ENCODE peak calls at places on chromosomes 16 and 17, in ten cellular contexts. One of them, this sample, is unnamed.

GRCh38 chr16:21645261-21645721 is 7.1 kb downstream of the IGSF6 start:
- DNase-seq in NCI-H345: no peak
- DNase-seq in germinal center: peak
- DNase-seq in tibial nerve: no peak
- DNase-seq in T-helper 1 cell: no peak
- DNase-seq in RWPE1: no peak
- DNase-seq in SK-N-DZ: no peak
- DNase-seq in activated naive CD4-positive, alpha-beta T cell treated with anti-CD3 and anti-CD28 coated beads for 36 hours: peak
- DNase-seq in fibroblast of the conjunctiva: no peak
- DNase-seq in choroid plexus epithelial cell: peak
- DNase-seq in this sample: peak

GRCh38 chr16:58035356-58036170 is 10.0 kb downstream of the MMP15 start:
- DNase-seq in fibroblast of the conjunctiva: no peak
- DNase-seq in tibial nerve: no peak
- DNase-seq in germinal center: no peak
- DNase-seq in T-helper 1 cell: no peak
- DNase-seq in activated naive CD4-positive, alpha-beta T cell treated with anti-CD3 and anti-CD28 coated beads for 36 hours: no peak
- DNase-seq in NCI-H345: no peak
- DNase-seq in choroid plexus epithelial cell: no peak
- DNase-seq in SK-N-DZ: peak
- DNase-seq in RWPE1: no peak
- DNase-seq in this sample: no peak

GRCh38 chr16:83624436-83625120 is 183.2 kb upstream of the HSBP1 start:
- DNase-seq in fibroblast of the conjunctiva: no peak
- DNase-seq in germinal center: no peak
- DNase-seq in choroid plexus epithelial cell: no peak
- DNase-seq in SK-N-DZ: no peak
- DNase-seq in activated naive CD4-positive, alpha-beta T cell treated with anti-CD3 and anti-CD28 coated beads for 36 hours: no peak
- DNase-seq in NCI-H345: no peak
- DNase-seq in T-helper 1 cell: no peak
- DNase-seq in tibial nerve: no peak
- DNase-seq in RWPE1: no peak
- DNase-seq in this sample: no peak

GRCh38 chr17:39213852-39214251 is 11.9 kb downstream of the STAC2 start:
- DNase-seq in tibial nerve: no peak
- DNase-seq in T-helper 1 cell: no peak
- DNase-seq in germinal center: no peak
- DNase-seq in NCI-H345: no peak
- DNase-seq in fibroblast of the conjunctiva: no peak
- DNase-seq in choroid plexus epithelial cell: peak
- DNase-seq in activated naive CD4-positive, alpha-beta T cell treated with anti-CD3 and anti-CD28 coated beads for 36 hours: no peak
- DNase-seq in SK-N-DZ: no peak
- DNase-seq in RWPE1: peak
- DNase-seq in this sample: peak

GRCh38 chr16:85782476-85782875 is 16.9 kb downstream of the EMC8 start:
- DNase-seq in fibroblast of the conjunctiva: no peak
- DNase-seq in T-helper 1 cell: no peak
- DNase-seq in germinal center: no peak
- DNase-seq in NCI-H345: no peak
- DNase-seq in choroid plexus epithelial cell: peak
- DNase-seq in RWPE1: no peak
- DNase-seq in tibial nerve: no peak
- DNase-seq in activated naive CD4-positive, alpha-beta T cell treated with anti-CD3 and anti-CD28 coated beads for 36 hours: no peak
- DNase-seq in SK-N-DZ: no peak
- DNase-seq in this sample: no peak

GRCh38 chr17:82449136-82449882 is 1.2 kb downstream of the CYBC1 start:
- DNase-seq in choroid plexus epithelial cell: no peak
- DNase-seq in SK-N-DZ: peak
- DNase-seq in tibial nerve: no peak
- DNase-seq in fibroblast of the conjunctiva: no peak
- DNase-seq in activated naive CD4-positive, alpha-beta T cell treated with anti-CD3 and anti-CD28 coated beads for 36 hours: peak
- DNase-seq in germinal center: peak
- DNase-seq in T-helper 1 cell: peak
- DNase-seq in NCI-H345: peak
- DNase-seq in RWPE1: no peak
- DNase-seq in this sample: peak

GRCh38 chr16:29857133-29857760 is 5.8 kb downstream of the CDIPT start:
- DNase-seq in germinal center: no peak
- DNase-seq in tibial nerve: no peak
- DNase-seq in SK-N-DZ: no peak
- DNase-seq in fibroblast of the conjunctiva: peak
- DNase-seq in choroid plexus epithelial cell: peak
- DNase-seq in NCI-H345: no peak
- DNase-seq in RWPE1: no peak
- DNase-seq in T-helper 1 cell: no peak
- DNase-seq in activated naive CD4-positive, alpha-beta T cell treated with anti-CD3 and anti-CD28 coated beads for 36 hours: no peak
- DNase-seq in this sample: no peak

GRCh38 chr16:68790130-68790761 is 53.1 kb upstream of the TANGO6 start:
- DNase-seq in germinal center: no peak
- DNase-seq in fibroblast of the conjunctiva: peak
- DNase-seq in SK-N-DZ: no peak
- DNase-seq in RWPE1: peak
- DNase-seq in T-helper 1 cell: no peak
- DNase-seq in NCI-H345: no peak
- DNase-seq in tibial nerve: no peak
- DNase-seq in activated naive CD4-positive, alpha-beta T cell treated with anti-CD3 and anti-CD28 coated beads for 36 hours: no peak
- DNase-seq in choroid plexus epithelial cell: peak
- DNase-seq in this sample: no peak

GRCh38 chr17:61058066-61058465 is 341.6 kb upstream of the TBX2 start:
- DNase-seq in germinal center: no peak
- DNase-seq in NCI-H345: no peak
- DNase-seq in activated naive CD4-positive, alpha-beta T cell treated with anti-CD3 and anti-CD28 coated beads for 36 hours: no peak
- DNase-seq in RWPE1: no peak
- DNase-seq in SK-N-DZ: no peak
- DNase-seq in fibroblast of the conjunctiva: no peak
- DNase-seq in T-helper 1 cell: no peak
- DNase-seq in tibial nerve: no peak
- DNase-seq in choroid plexus epithelial cell: no peak
- DNase-seq in this sample: no peak

GRCh38 chr17:53470626-53471025 is 352.1 kb upstream of the KIF2B start:
- DNase-seq in tibial nerve: no peak
- DNase-seq in SK-N-DZ: no peak
- DNase-seq in choroid plexus epithelial cell: no peak
- DNase-seq in fibroblast of the conjunctiva: no peak
- DNase-seq in T-helper 1 cell: no peak
- DNase-seq in NCI-H345: no peak
- DNase-seq in RWPE1: no peak
- DNase-seq in activated naive CD4-positive, alpha-beta T cell treated with anti-CD3 and anti-CD28 coated beads for 36 hours: no peak
- DNase-seq in germinal center: no peak
- DNase-seq in this sample: no peak

GRCh38 chr16:79380990-79381389 is 219.5 kb downstream of the MAF start:
- DNase-seq in SK-N-DZ: peak
- DNase-seq in T-helper 1 cell: peak
- DNase-seq in NCI-H345: no peak
- DNase-seq in RWPE1: no peak
- DNase-seq in germinal center: no peak
- DNase-seq in choroid plexus epithelial cell: peak
- DNase-seq in tibial nerve: no peak
- DNase-seq in activated naive CD4-positive, alpha-beta T cell treated with anti-CD3 and anti-CD28 coated beads for 36 hours: peak
- DNase-seq in fibroblast of the conjunctiva: no peak
- DNase-seq in this sample: no peak

GRCh38 chr17:47905221-47905733 is 9.2 kb downstream of the SP2 start:
- DNase-seq in NCI-H345: no peak
- DNase-seq in choroid plexus epithelial cell: peak
- DNase-seq in tibial nerve: peak
- DNase-seq in SK-N-DZ: no peak
- DNase-seq in germinal center: no peak
- DNase-seq in fibroblast of the conjunctiva: peak
- DNase-seq in activated naive CD4-positive, alpha-beta T cell treated with anti-CD3 and anti-CD28 coated beads for 36 hours: no peak
- DNase-seq in T-helper 1 cell: no peak
- DNase-seq in RWPE1: no peak
- DNase-seq in this sample: no peak

GRCh38 chr17:73803867-73804539 is 159.8 kb upstream of the SDK2 start:
- DNase-seq in fibroblast of the conjunctiva: no peak
- DNase-seq in activated naive CD4-positive, alpha-beta T cell treated with anti-CD3 and anti-CD28 coated beads for 36 hours: no peak
- DNase-seq in tibial nerve: no peak
- DNase-seq in SK-N-DZ: no peak
- DNase-seq in NCI-H345: no peak
- DNase-seq in choroid plexus epithelial cell: no peak
- DNase-seq in T-helper 1 cell: no peak
- DNase-seq in germinal center: no peak
- DNase-seq in RWPE1: no peak
- DNase-seq in this sample: no peak

GRCh38 chr17:41959336-41960095 is 7.1 kb upstream of the CNP start:
- DNase-seq in fibroblast of the conjunctiva: peak
- DNase-seq in SK-N-DZ: peak
- DNase-seq in RWPE1: no peak
- DNase-seq in activated naive CD4-positive, alpha-beta T cell treated with anti-CD3 and anti-CD28 coated beads for 36 hours: peak
- DNase-seq in T-helper 1 cell: no peak
- DNase-seq in tibial nerve: no peak
- DNase-seq in NCI-H345: no peak
- DNase-seq in choroid plexus epithelial cell: peak
- DNase-seq in germinal center: no peak
- DNase-seq in this sample: peak

GRCh38 chr16:11956558-11956957 is 8.5 kb upstream of the TNFRSF17 start:
- DNase-seq in tibial nerve: no peak
- DNase-seq in choroid plexus epithelial cell: no peak
- DNase-seq in fibroblast of the conjunctiva: no peak
- DNase-seq in RWPE1: no peak
- DNase-seq in activated naive CD4-positive, alpha-beta T cell treated with anti-CD3 and anti-CD28 coated beads for 36 hours: no peak
- DNase-seq in SK-N-DZ: no peak
- DNase-seq in germinal center: no peak
- DNase-seq in T-helper 1 cell: no peak
- DNase-seq in NCI-H345: no peak
- DNase-seq in this sample: no peak

GRCh38 chr16:637081-638018 is 1.2 kb upstream of the METTL26 start:
- DNase-seq in activated naive CD4-positive, alpha-beta T cell treated with anti-CD3 and anti-CD28 coated beads for 36 hours: peak
- DNase-seq in choroid plexus epithelial cell: peak
- DNase-seq in germinal center: peak
- DNase-seq in RWPE1: peak
- DNase-seq in T-helper 1 cell: peak
- DNase-seq in fibroblast of the conjunctiva: peak
- DNase-seq in NCI-H345: peak
- DNase-seq in SK-N-DZ: peak
- DNase-seq in tibial nerve: peak
- DNase-seq in this sample: peak

GRCh38 chr17:3979276-3979583 is 15.0 kb upstream of the ATP2A3 start:
- DNase-seq in fibroblast of the conjunctiva: no peak
- DNase-seq in SK-N-DZ: no peak
- DNase-seq in T-helper 1 cell: no peak
- DNase-seq in activated naive CD4-positive, alpha-beta T cell treated with anti-CD3 and anti-CD28 coated beads for 36 hours: no peak
- DNase-seq in germinal center: no peak
- DNase-seq in tibial nerve: no peak
- DNase-seq in NCI-H345: no peak
- DNase-seq in RWPE1: no peak
- DNase-seq in choroid plexus epithelial cell: no peak
- DNase-seq in this sample: no peak

GRCh38 chr17:58352843-58353719 is 1.1 kb upstream of the SUPT4H1 start:
- DNase-seq in germinal center: peak
- DNase-seq in tibial nerve: no peak
- DNase-seq in activated naive CD4-positive, alpha-beta T cell treated with anti-CD3 and anti-CD28 coated beads for 36 hours: peak
- DNase-seq in SK-N-DZ: no peak
- DNase-seq in choroid plexus epithelial cell: peak
- DNase-seq in fibroblast of the conjunctiva: no peak
- DNase-seq in NCI-H345: no peak
- DNase-seq in RWPE1: no peak
- DNase-seq in T-helper 1 cell: no peak
- DNase-seq in this sample: peak

This sample was measured in RPMI8226.